ENCODE peak calls at places on chromosomes 16 and 17, in nine cellular contexts. V is type B pancreatic cell, R is A549, E is progenitor cell of endocrine pancreas, M is BJ, B is stomach, J is breast epithelium, T is foreskin fibroblast, K is heart left ventricle. N is an unnamed sample.

GRCh38 chr17:66190738-66191606 is 961 bp downstream of the CEP112 start:
- DNase-seq in B (no peak), V (no peak), E (no peak), R (peak), T (no peak), K (no peak), J (no peak), M (no peak), N (no peak)

GRCh38 chr16:79897444-79898146 is 297.1 kb upstream of the MAF start:
- DNase-seq in B (no peak), T (peak), K (no peak), M (peak), J (no peak), R (peak), E (no peak), V (no peak), N (no peak)

GRCh38 chr17:6683730-6684459 is 29.3 kb downstream of the SLC13A5 start:
- DNase-seq in B (no peak), M (no peak), T (no peak), J (no peak), R (no peak), E (no peak), V (no peak), K (no peak), N (no peak)

GRCh38 chr17:38401459-38401858 is 26.8 kb upstream of the ARHGAP23 start:
- DNase-seq in R (no peak), M (no peak), V (no peak), K (no peak), B (no peak), E (no peak), J (no peak), T (no peak), N (no peak)

GRCh38 chr16:24580665-24581064 is 41.3 kb downstream of the RBBP6 start:
- DNase-seq in K (no peak), B (no peak), M (no peak), E (no peak), T (peak), V (no peak), J (no peak), R (peak), N (peak)

GRCh38 chr17:59815965-59816364 is 76.8 kb downstream of the TUBD1 start:
- DNase-seq in R (no peak), K (no peak), M (no peak), B (no peak), E (no peak), J (no peak), T (no peak), V (no peak), N (no peak)

GRCh38 chr16:85431431-85432124 is 181.5 kb upstream of the GSE1 start:
- DNase-seq in V (no peak), T (no peak), B (no peak), M (no peak), R (no peak), K (no peak), E (no peak), J (no peak), N (no peak)

GRCh38 chr16:82229800-82230619 is 60.0 kb upstream of the MPHOSPH6 start:
- DNase-seq in E (peak), M (peak), V (no peak), R (peak), J (peak), K (peak), T (peak), B (peak), N (peak)

GRCh38 chr16:9541723-9542122 is 450.3 kb downstream of the HAPSTR1 start:
- DNase-seq in V (no peak), B (no peak), J (no peak), E (no peak), T (no peak), R (no peak), K (no peak), M (no peak), N (no peak)

GRCh38 chr17:73401911-73402310 is 90.1 kb upstream of the CDC42EP4 start:
- DNase-seq in M (no peak), K (peak), E (no peak), V (no peak), R (no peak), J (no peak), B (no peak), T (peak), N (no peak)

GRCh38 chr16:5030251-5030870 is 3.4 kb downstream of the NAGPA start:
- DNase-seq in E (no peak), B (no peak), T (no peak), J (no peak), K (no peak), R (no peak), M (no peak), V (no peak), N (no peak)

GRCh38 chr16:58854392-58854791 is 120.3 kb upstream of the GOT2 start:
- DNase-seq in T (no peak), M (no peak), K (no peak), V (no peak), R (no peak), E (no peak), J (no peak), B (no peak), N (peak)

GRCh38 chr16:53664724-53665345 is 38.8 kb downstream of the RPGRIP1L start:
- DNase-seq in R (no peak), T (peak), M (peak), K (no peak), B (no peak), E (no peak), V (no peak), J (no peak), N (peak)

GRCh38 chr17:55587608-55588139 is 76.4 kb upstream of the SMIM36 start:
- DNase-seq in V (no peak), M (no peak), R (no peak), B (no peak), T (peak), K (no peak), J (no peak), E (no peak), N (no peak)

GRCh38 chr16:85067431-85067830 is 39.8 kb downstream of the KIAA0513 start:
- DNase-seq in V (no peak), K (no peak), E (no peak), M (no peak), B (no peak), R (no peak), T (no peak), J (no peak), N (no peak)

GRCh38 chr17:73998246-73999220 is 204.9 kb upstream of the RPL38 start:
- DNase-seq in M (no peak), E (peak), T (no peak), K (no peak), J (peak), B (peak), V (peak), R (peak), N (peak)

GRCh38 chr17:77356109-77356689 is 215.4 kb downstream of the SEC14L1 start:
- DNase-seq in T (no peak), V (peak), B (peak), E (no peak), K (peak), J (no peak), R (peak), M (no peak), N (peak)

GRCh38 chr16:88194397-88195020 is 188.2 kb upstream of the ZNF469 start:
- DNase-seq in V (no peak), J (no peak), M (no peak), E (no peak), K (no peak), R (no peak), B (no peak), T (peak), N (no peak)

GRCh38 chr17:36675786-36676185 is 74.4 kb downstream of the MRM1 start:
- DNase-seq in T (no peak), K (no peak), M (no peak), J (no peak), R (no peak), V (no peak), E (no peak), B (no peak), N (no peak)

DNA sequence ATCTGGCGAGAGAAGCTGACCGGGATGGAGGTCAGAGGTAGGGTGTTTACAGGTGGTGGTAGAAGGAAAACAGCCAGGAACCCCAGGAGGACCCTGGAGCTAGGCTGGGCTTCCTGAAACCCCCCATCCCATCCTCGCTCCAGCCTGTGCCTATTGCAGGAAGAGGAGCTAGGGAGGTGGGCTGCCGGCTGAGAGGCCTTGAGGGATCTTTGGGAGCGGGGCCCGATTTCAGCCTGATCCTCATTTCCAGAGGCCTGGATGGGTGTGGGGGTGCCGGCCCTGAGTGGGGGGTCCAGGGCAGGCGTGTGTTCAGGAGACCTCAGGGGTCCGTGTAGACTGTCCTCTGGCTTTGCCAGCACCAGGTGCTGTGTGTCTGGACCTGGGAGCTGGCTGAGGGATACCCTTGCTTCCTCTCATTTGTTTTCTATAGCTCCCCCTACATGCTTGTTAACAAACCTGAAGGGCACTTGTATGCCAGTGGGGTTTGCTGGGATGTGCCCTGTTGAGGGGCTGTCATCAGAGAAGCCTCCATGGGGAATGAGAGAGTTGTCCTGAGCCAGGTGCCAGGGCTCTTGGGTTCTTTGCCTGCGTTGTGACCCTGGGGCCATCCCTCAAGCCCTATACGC is 18.9 kb upstream of the RAP1GAP2 start:
- DNase-seq in J (no peak), T (no peak), B (no peak), R (no peak), V (no peak), K (no peak), M (no peak), E (no peak), N (no peak)
- TF ChIP-seq CTCF in J (no peak), T (no peak), B (no peak), R (peak), V (no peak), K (no peak), M (no peak), E (no peak), N (no peak)

DNA sequence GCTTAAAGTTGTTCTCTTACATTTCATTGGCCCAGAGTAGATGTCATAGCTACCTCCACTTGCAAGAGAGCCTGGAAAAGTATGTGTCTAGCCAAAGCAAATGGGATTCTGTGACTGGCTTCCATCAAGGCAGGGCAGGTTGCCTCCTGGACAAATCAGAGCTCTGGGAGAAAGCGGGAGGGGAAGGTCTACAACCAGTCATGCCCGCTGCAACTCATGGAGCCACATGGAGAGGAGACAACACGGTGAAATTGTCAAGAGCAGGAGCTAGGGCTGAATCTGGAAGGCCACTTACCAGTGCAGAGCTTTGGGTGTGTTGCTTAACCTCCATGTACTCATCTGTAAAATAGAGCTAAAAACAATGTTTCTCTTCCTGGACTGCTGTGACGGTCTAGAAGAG is 83.8 kb downstream of the MARF1 start:
- DNase-seq in J (no peak), B (no peak), R (no peak), M (no peak), V (no peak), T (no peak), K (no peak), E (no peak), N (no peak)
- TF ChIP-seq CTCF in J (no peak), B (no peak), R (no peak), M (no peak), V (no peak), T (no peak), K (no peak), E (no peak), N (no peak)

GRCh38 chr16:67226804-67227566 is at the start of gene TMEM208:
- DNase-seq in T (peak), M (peak), E (peak), R (peak), V (peak), B (peak), K (peak), J (peak), N (peak)
- TF ChIP-seq CTCF in T (peak), M (peak), E (peak), R (peak), V (peak), B (no peak), K (no peak), J (no peak), N (peak)

GRCh38 chr16:70737377-70738082 is 51.7 kb upstream of the MTSS2 start:
- DNase-seq in E (no peak), M (peak), R (no peak), B (peak), J (peak), T (peak), V (no peak), K (peak), N (peak)
- TF ChIP-seq CTCF in E (no peak), M (no peak), R (no peak), B (no peak), J (no peak), T (no peak), V (no peak), K (no peak), N (no peak)

GRCh38 chr17:82978765-82979349 is 100.6 kb upstream of the METRNL start:
- DNase-seq in R (no peak), B (no peak), K (no peak), J (no peak), M (no peak), T (no peak), V (no peak), E (no peak), N (peak)
- TF ChIP-seq CTCF in R (no peak), B (no peak), K (no peak), J (no peak), M (no peak), T (no peak), V (no peak), E (no peak), N (no peak)